ENCODE peak calls at places on chromosomes 2 and 18, in eight cellular contexts. D is GM12864, L is EL, W is aorta, I is NCI-H774, N is heart right ventricle, X is Caki2, Q is T1000. E is an unnamed sample.

GRCh38 chr18:3578621-3579020 is 128.6 kb downstream of the TGIF1 start:
- DNase-seq in D (no peak), L (no peak), Q (no peak), X (no peak), I (no peak), W (no peak), N (no peak), E (no peak)

GRCh38 chr18:42654561-42654960 is 460.9 kb downstream of the RIT2 start:
- DNase-seq in X (peak), L (no peak), D (no peak), I (no peak), W (no peak), Q (no peak), N (no peak), E (no peak)

GRCh38 chr2:214533511-214533910 is 122.7 kb downstream of the VWC2L start:
- DNase-seq in N (no peak), W (no peak), D (no peak), I (no peak), X (no peak), L (peak), Q (no peak), E (no peak)

GRCh38 chr2:217517402-217517801 is 485.4 kb downstream of the TNS1 start:
- DNase-seq in I (no peak), Q (no peak), N (no peak), L (no peak), W (no peak), D (no peak), X (no peak), E (no peak)

GRCh38 chr2:237692601-237693079 is 65.3 kb downstream of the LRRFIP1 start:
- DNase-seq in I (no peak), W (peak), X (peak), N (no peak), D (no peak), Q (no peak), L (peak), E (peak)

GRCh38 chr2:202408546-202409140 is 32.5 kb downstream of the BMPR2 start:
- DNase-seq in X (no peak), N (no peak), L (no peak), D (no peak), W (no peak), I (no peak), Q (no peak), E (no peak)

GRCh38 chr18:22194151-22194598 is 24.8 kb downstream of the GATA6 start:
- DNase-seq in N (no peak), L (no peak), W (no peak), D (no peak), Q (no peak), X (no peak), I (no peak), E (no peak)

GRCh38 chr2:146952691-146953090 is 892.1 kb upstream of the ACVR2A start:
- DNase-seq in N (no peak), Q (no peak), I (no peak), W (no peak), D (no peak), L (no peak), X (no peak), E (no peak)